ENCODE peak calls at places on chromosomes 16 and 17, in four cellular contexts. One of them, this sample, is unnamed.

GRCh38 chr17:18965530-18966236 is 13.7 kb downstream of the SLC5A10 start:
- DNase-seq in A549: no peak
- DNase-seq in transverse colon: no peak
- DNase-seq in ovary: no peak
- DNase-seq in this sample: no peak

GRCh38 chr16:72198641-72199250 is 26.8 kb upstream of the PMFBP1 start:
- DNase-seq in A549: no peak
- DNase-seq in transverse colon: no peak
- DNase-seq in ovary: no peak
- DNase-seq in this sample: no peak

GRCh38 chr16:59249049-59249448 is 514.9 kb upstream of the GOT2 start:
- DNase-seq in A549: no peak
- DNase-seq in transverse colon: no peak
- DNase-seq in ovary: no peak
- DNase-seq in this sample: no peak

GRCh38 chr17:44448412-44448811 is 54.8 kb downstream of the GPATCH8 start:
- DNase-seq in A549: no peak
- DNase-seq in transverse colon: no peak
- DNase-seq in ovary: no peak
- DNase-seq in this sample: no peak

GRCh38 chr16:86252596-86252995 is 257.7 kb upstream of the FOXF1 start:
- DNase-seq in A549: no peak
- DNase-seq in transverse colon: peak; percentile 24
- DNase-seq in ovary: no peak
- DNase-seq in this sample: no peak

GRCh38 chr17:81097943-81098308 is 63.0 kb downstream of the BAIAP2 start:
- DNase-seq in A549: peak; percentile 59
- DNase-seq in transverse colon: peak; percentile 39
- DNase-seq in ovary: peak; percentile 26
- DNase-seq in this sample: peak; percentile 83

GRCh38 chr16:67158637-67159600 is 790 bp downstream of the TRADD start:
- DNase-seq in A549: peak; percentile 52
- DNase-seq in transverse colon: peak; percentile 82
- DNase-seq in ovary: no peak
- DNase-seq in this sample: no peak

GRCh38 chr16:27463741-27464662 is 62.0 kb downstream of the IL21R start:
- DNase-seq in A549: no peak
- DNase-seq in transverse colon: no peak
- DNase-seq in ovary: no peak
- DNase-seq in this sample: no peak

GRCh38 chr17:9968881-9969280 is 63.8 kb upstream of the RCVRN start:
- DNase-seq in A549: no peak
- DNase-seq in transverse colon: no peak
- DNase-seq in ovary: no peak
- DNase-seq in this sample: no peak

GRCh38 chr17:66494023-66494803 is 191.8 kb downstream of the PRKCA start:
- DNase-seq in A549: peak; percentile 82
- DNase-seq in transverse colon: no peak
- DNase-seq in ovary: no peak
- DNase-seq in this sample: no peak

GRCh38 chr16:35200662-35201061 is 1741.2 kb downstream of the TP53TG3F start:
- DNase-seq in A549: no peak
- DNase-seq in transverse colon: no peak
- DNase-seq in ovary: no peak
- DNase-seq in this sample: no peak

GRCh38 chr17:49516190-49516589 is 21.1 kb downstream of the NGFR start:
- DNase-seq in A549: no peak
- DNase-seq in transverse colon: no peak
- DNase-seq in ovary: peak; percentile 50
- DNase-seq in this sample: no peak

GRCh38 chr16:88638323-88639230 is at the start of gene IL17C:
- DNase-seq in A549: no peak
- DNase-seq in transverse colon: peak; percentile 80
- DNase-seq in ovary: no peak
- DNase-seq in this sample: no peak

GRCh38 chr17:80290199-80290598 is 29.5 kb downstream of the RNF213 start:
- DNase-seq in A549: no peak
- DNase-seq in transverse colon: no peak
- DNase-seq in ovary: no peak
- DNase-seq in this sample: no peak

DNA sequence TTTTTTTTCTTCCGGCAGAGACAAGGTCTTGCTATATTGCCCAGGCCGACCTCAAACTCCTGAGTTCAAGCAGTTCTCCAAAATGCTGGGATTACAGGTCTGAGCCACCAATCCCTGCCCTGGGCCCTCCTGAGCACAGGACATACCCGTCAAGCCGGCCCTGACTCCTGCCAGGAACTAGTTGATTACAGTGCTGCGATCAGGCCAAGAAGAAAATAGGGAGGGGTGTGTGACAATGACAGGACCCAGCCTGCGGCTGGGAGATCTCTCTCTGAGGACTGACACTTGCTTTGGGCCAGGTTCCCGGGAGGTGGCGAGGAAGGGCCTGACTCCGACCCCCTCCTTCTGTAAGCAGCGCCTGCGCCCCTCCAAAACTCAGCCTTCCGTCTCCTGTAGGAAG is 276.6 kb downstream of the MRTFB start:
- DNase-seq in A549: no peak
- DNase-seq in transverse colon: no peak
- DNase-seq in ovary: no peak
- DNase-seq in this sample: no peak
- H3K27ac ChIP-seq in A549: peak overlapping the region; percentile 32
- H3K27ac ChIP-seq in transverse colon: no peak overlapping the region
- H3K27ac ChIP-seq in ovary: no peak overlapping the region
- H3K27ac ChIP-seq in this sample: no peak overlapping the region

DNA sequence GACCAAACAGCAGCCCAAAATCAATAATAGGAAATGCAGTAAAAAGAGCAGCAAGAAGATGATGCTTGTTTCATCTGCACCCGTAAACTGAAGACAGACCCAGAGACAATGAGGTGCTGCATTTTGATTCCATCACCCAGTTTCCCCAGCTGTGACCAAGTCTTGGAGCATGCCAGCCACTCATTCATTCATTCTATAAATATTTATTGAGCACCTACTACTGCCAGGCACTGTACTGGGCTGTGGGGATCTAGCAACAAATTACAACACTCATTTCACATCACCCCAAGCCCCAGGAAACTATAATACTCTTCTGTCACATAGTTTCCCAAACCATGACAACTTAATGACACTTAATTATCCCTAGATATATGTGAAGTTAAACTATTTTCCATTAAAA is 79.2 kb downstream of the TOX3 start:
- DNase-seq in A549: no peak
- DNase-seq in transverse colon: no peak
- DNase-seq in ovary: no peak
- DNase-seq in this sample: no peak
- H3K4me1 ChIP-seq in A549: peaks cover 8% of the 10 kb centered on the region
- H3K4me1 ChIP-seq in transverse colon: no peaks in the 10 kb centered on the region
- H3K4me1 ChIP-seq in ovary: no peaks in the 10 kb centered on the region
- H3K4me1 ChIP-seq in this sample: no peaks in the 10 kb centered on the region

GRCh38 chr16:4316103-4316731 is 350 bp downstream of the GLIS2 start:
- DNase-seq in A549: no peak
- DNase-seq in transverse colon: no peak
- DNase-seq in ovary: no peak
- DNase-seq in this sample: peak; percentile 59
- TF ChIP-seq EP300 in A549: no peak
- TF ChIP-seq EP300 in transverse colon: no peak
- TF ChIP-seq EP300 in ovary: no peak
- TF ChIP-seq EP300 in this sample: no peak

GRCh38 chr16:11327277-11328171 is 17.7 kb upstream of the RMI2 start:
- DNase-seq in A549: no peak
- DNase-seq in transverse colon: peak; percentile 53
- DNase-seq in ovary: peak; percentile 49
- DNase-seq in this sample: no peak
- H3K27ac ChIP-seq in A549: peak overlapping the region; percentile 90
- H3K27ac ChIP-seq in transverse colon: peak overlapping the region; percentile 63
- H3K27ac ChIP-seq in ovary: no peak overlapping the region
- H3K27ac ChIP-seq in this sample: peak overlapping the region; percentile 67

DNA sequence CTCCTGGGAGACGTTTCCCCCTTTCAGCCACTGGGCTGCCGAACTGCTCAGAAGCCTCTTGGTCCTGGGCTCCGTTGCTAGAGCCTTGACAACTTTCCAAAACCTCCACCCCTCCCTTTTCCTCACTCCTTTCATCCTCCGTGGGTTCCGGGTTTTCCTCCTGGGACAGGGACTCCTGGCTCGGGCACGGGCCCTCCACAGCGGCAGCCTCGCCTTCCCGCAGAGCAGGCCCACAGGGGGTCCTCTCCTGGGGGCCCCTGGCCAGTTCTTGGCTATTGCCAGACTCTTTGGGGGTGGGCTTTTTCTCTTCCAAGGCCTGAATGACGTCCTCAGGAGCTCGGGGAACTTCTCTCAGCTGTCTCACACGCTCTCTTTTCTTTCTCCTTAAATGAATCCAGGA is 19.3 kb upstream of the MNT start:
- DNase-seq in A549: no peak
- DNase-seq in transverse colon: no peak
- DNase-seq in ovary: peak; percentile 38
- DNase-seq in this sample: no peak
- H3K4me1 ChIP-seq in A549: peaks cover 7% of the 10 kb centered on the region
- H3K4me1 ChIP-seq in transverse colon: peaks cover 6% of the 10 kb centered on the region
- H3K4me1 ChIP-seq in ovary: peaks cover 11% of the 10 kb centered on the region
- H3K4me1 ChIP-seq in this sample: no peaks in the 10 kb centered on the region

GRCh38 chr17:17205368-17206148 is 575 bp downstream of the PLD6 start:
- DNase-seq in A549: peak; percentile 76
- DNase-seq in transverse colon: peak; percentile 72
- DNase-seq in ovary: peak; percentile 61
- DNase-seq in this sample: peak; percentile 85

GRCh38 chr17:17206913-17207368 is 808 bp upstream of the PLD6 start:
- DNase-seq in A549: no peak
- DNase-seq in transverse colon: no peak
- DNase-seq in ovary: no peak
- DNase-seq in this sample: no peak

GRCh38 chr17:17208013-17208412 is 1.9 kb upstream of the PLD6 start:
- DNase-seq in A549: no peak
- DNase-seq in transverse colon: no peak
- DNase-seq in ovary: no peak
- DNase-seq in this sample: no peak

GRCh38 chr17:17204635-17205231 is 1.4 kb downstream of the PLD6 start:
- DNase-seq in A549: no peak
- DNase-seq in transverse colon: no peak
- DNase-seq in ovary: no peak
- DNase-seq in this sample: no peak

GRCh38 chr17:17206149-17206912 is at the start of gene PLD6:
- DNase-seq in A549: peak; percentile 72
- DNase-seq in transverse colon: peak; percentile 93
- DNase-seq in ovary: peak; percentile 83
- DNase-seq in this sample: peak; percentile 94
- TF ChIP-seq EP300 in A549: no peak
- TF ChIP-seq EP300 in transverse colon: peak; percentile 78
- TF ChIP-seq EP300 in ovary: no peak
- TF ChIP-seq EP300 in this sample: no peak

DNA sequence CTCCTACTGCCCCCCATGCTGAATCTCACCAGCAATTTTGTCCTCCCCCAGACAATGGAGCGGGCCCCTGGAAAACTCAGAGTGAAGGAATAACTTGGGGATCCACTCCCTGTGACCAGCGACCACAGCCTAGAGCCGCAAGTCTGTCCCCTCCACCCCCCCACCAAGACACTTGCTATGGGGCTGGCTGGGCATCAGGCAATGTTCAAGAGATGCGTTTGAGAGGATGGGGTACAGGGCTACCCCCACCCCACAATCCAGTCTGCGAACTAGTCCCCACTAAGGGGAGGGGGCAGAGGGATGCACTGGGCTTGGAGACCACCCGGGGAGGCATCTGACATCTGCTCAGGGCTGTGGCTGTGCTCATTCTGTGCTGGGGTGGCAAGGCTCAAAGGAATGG is 2.4 kb downstream of the PPL start:
- DNase-seq in A549: no peak
- DNase-seq in transverse colon: no peak
- DNase-seq in ovary: no peak
- DNase-seq in this sample: no peak
- H3K27ac ChIP-seq in A549: no peak overlapping the region
- H3K27ac ChIP-seq in transverse colon: no peak overlapping the region
- H3K27ac ChIP-seq in ovary: no peak overlapping the region
- H3K27ac ChIP-seq in this sample: no peak overlapping the region

GRCh38 chr16:2716948-2717347 is 3.1 kb downstream of the PRSS27 start:
- DNase-seq in A549: no peak
- DNase-seq in transverse colon: no peak
- DNase-seq in ovary: no peak
- DNase-seq in this sample: no peak
- H3K4me1 ChIP-seq in A549: peaks cover 20% of the 10 kb centered on the region
- H3K4me1 ChIP-seq in transverse colon: peaks cover 29% of the 10 kb centered on the region
- H3K4me1 ChIP-seq in ovary: peaks cover 1% of the 10 kb centered on the region
- H3K4me1 ChIP-seq in this sample: no peaks in the 10 kb centered on the region

GRCh38 chr16:2223375-2224182 is at the start of gene E4F1:
- DNase-seq in A549: peak; percentile 97
- DNase-seq in transverse colon: peak; percentile 100
- DNase-seq in ovary: peak; percentile 99
- DNase-seq in this sample: peak; percentile 100
- TF ChIP-seq EP300 in A549: no peak
- TF ChIP-seq EP300 in transverse colon: no peak
- TF ChIP-seq EP300 in ovary: peak; percentile 47
- TF ChIP-seq EP300 in this sample: peak; percentile 37

This sample was measured in sigmoid colon.